ENCODE peak calls at places on chromosomes 7 and 10, in five cellular contexts. Z is OCI-LY7, B is AG04450, W is K562, Y is IMR-90. E is an unnamed sample.

GRCh38 chr10:127017406-127018297 is 112.4 kb downstream of the DOCK1 start:
- DNase-seq in Z (no peak), B (no peak), W (no peak), Y (peak; percentile 26), E (no peak)

GRCh38 chr7:47193003-47193402 is 388.9 kb downstream of the TNS3 start:
- DNase-seq in Z (no peak), B (no peak), W (no peak), Y (no peak), E (peak; percentile 36)

GRCh38 chr7:37493123-37493522 is 44.5 kb upstream of the ELMO1 start:
- DNase-seq in Z (no peak), B (no peak), W (no peak), Y (no peak), E (no peak)

GRCh38 chr7:127189074-127189473 is 63.7 kb downstream of the GRM8 start:
- DNase-seq in Z (no peak), B (no peak), W (no peak), Y (no peak), E (no peak)

GRCh38 chr7:80070391-80070790 is 64.2 kb upstream of the GNAI1 start:
- DNase-seq in Z (no peak), B (no peak), W (no peak), Y (peak; percentile 49), E (no peak)

GRCh38 chr10:96995851-96996250 is 163.8 kb downstream of the LCOR start:
- DNase-seq in Z (no peak), B (no peak), W (no peak), Y (peak; percentile 20), E (no peak)

GRCh38 chr10:99435986-99436633 is 5.7 kb upstream of the GOT1 start:
- DNase-seq in Z (peak; percentile 61), B (peak; percentile 23), W (peak; percentile 18), Y (peak; percentile 59), E (no peak)

GRCh38 chr10:9579110-9579705 is 1438.5 kb upstream of the CELF2 start:
- DNase-seq in Z (no peak), B (peak; percentile 77), W (no peak), Y (peak; percentile 80), E (no peak)

GRCh38 chr10:16626697-16627096 is 105.0 kb upstream of the C1QL3 start:
- DNase-seq in Z (no peak), B (no peak), W (no peak), Y (no peak), E (no peak)

GRCh38 chr7:24767878-24768569 is 10.8 kb upstream of the GSDME start:
- DNase-seq in Z (no peak), B (no peak), W (no peak), Y (no peak), E (no peak)

GRCh38 chr7:2940466-2940865 is 96.4 kb upstream of the GNA12 start:
- DNase-seq in Z (no peak), B (no peak), W (no peak), Y (no peak), E (no peak)
- TF ChIP-seq CTCF in Z (no peak), B (no peak), W (no peak), Y (no peak), E (no peak)

GRCh38 chr7:95396136-95397032 is at the start of gene PON3:
- DNase-seq in Z (no peak), B (no peak), W (peak; percentile 41), Y (no peak), E (peak; percentile 48)

GRCh38 chr7:95394370-95394769 is 1.8 kb downstream of the PON3 start:
- DNase-seq in Z (no peak), B (no peak), W (no peak), Y (no peak), E (no peak)

GRCh38 chr7:95395755-95396135 is 430 bp downstream of the PON3 start:
- DNase-seq in Z (no peak), B (no peak), W (no peak), Y (no peak), E (no peak)

GRCh38 chr7:95389516-95389915 is 6.7 kb downstream of the PON3 start:
- DNase-seq in Z (no peak), B (no peak), W (no peak), Y (no peak), E (no peak)

DNA sequence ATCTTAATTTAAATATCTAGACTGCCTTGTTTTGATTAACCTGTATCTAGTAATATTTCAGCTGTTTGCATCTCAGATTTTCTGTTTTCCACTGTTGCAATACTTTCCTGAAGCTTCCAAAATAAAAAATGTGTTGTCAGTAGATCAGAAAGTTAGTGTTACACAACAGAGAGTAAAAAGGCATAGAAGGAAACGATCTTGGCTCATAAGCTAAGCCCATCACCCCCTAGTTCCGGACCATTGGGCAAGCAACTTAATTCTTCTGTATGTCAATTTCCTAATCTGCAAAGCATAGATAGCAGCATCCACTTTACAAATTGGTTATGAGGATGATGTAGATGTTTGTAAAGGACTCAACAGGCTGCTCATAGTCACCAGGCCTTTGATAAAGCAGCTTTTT is 4.4 kb downstream of the PON3 start:
- DNase-seq in Z (no peak), B (no peak), W (no peak), Y (no peak), E (no peak)
- H3K9me3 ChIP-seq in Z (no peaks in the 10 kb centered on the region), B (peaks cover 7% of the 10 kb centered on the region), W (no peaks in the 10 kb centered on the region), Y (no peaks in the 10 kb centered on the region), E (no peaks in the 10 kb centered on the region)

GRCh38 chr10:109328001-109328400 is 595.3 kb downstream of the XPNPEP1 start:
- DNase-seq in Z (no peak), B (no peak), W (no peak), Y (no peak), E (no peak)
- TF ChIP-seq CTCF in Z (no peak), B (no peak), W (no peak), Y (no peak), E (no peak)

DNA sequence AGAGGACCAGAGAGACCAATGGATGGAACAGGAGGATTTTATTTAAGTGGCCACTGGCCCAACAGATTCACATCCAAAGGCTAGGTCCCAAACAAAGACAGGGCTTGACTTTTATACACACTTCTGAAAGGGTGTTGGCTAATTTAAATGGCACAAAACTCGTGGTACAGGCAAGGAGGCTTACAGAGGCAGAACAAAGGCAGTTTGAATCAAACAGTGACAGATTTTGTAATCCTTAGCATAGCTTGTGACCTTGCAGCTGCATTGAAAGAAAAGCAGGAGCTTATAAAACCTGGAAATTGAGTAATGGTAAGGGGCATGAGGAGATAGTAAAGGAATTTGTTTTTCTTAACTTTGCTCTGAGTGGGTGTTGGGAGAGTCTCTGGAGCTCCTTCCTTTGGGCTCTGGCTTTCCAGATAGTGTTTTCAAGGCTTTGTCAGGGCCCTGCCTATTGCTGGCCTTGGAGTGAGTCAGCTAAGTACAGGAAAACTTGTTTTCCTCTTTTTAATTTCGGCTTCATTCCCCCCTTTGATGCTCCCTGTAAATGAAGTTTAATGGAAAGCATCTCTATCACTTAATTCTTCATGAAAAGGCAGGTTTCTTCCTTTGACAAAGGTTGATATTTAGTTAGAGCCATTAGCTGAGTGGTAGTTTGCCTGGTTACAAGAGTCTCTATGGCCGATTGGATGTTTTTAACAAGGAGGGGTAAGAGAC is 96.9 kb downstream of the TRIM24 start:
- DNase-seq in Z (peak; percentile 11), B (no peak), W (no peak), Y (no peak), E (no peak)
- H3K9me3 ChIP-seq in Z (peaks cover 31% of the 10 kb centered on the region), B (peaks cover 22% of the 10 kb centered on the region), W (peaks cover 26% of the 10 kb centered on the region), Y (peaks cover 26% of the 10 kb centered on the region), E (peaks cover 39% of the 10 kb centered on the region)

GRCh38 chr7:130921391-130922180 is 187.6 kb upstream of the KLF14 start:
- DNase-seq in Z (no peak), B (peak; percentile 80), W (no peak), Y (peak; percentile 85), E (peak; percentile 61)
- TF ChIP-seq CTCF in Z (no peak), B (no peak), W (no peak), Y (no peak), E (peak; percentile 34)

GRCh38 chr10:133614830-133615580 is 11.6 kb downstream of the FRG2B start:
- DNase-seq in Z (no peak), B (no peak), W (no peak), Y (no peak), E (peak; percentile 27)

GRCh38 chr10:133616371-133617130 is 10.0 kb downstream of the FRG2B start:
- DNase-seq in Z (no peak), B (no peak), W (no peak), Y (no peak), E (peak; percentile 23)

GRCh38 chr10:133611079-133611478 is 15.5 kb downstream of the FRG2B start:
- DNase-seq in Z (no peak), B (no peak), W (no peak), Y (no peak), E (no peak)

GRCh38 chr10:133617196-133617595 is 9.4 kb downstream of the FRG2B start:
- DNase-seq in Z (no peak), B (no peak), W (no peak), Y (no peak), E (no peak)

GRCh38 chr10:133613699-133614098 is 12.9 kb downstream of the FRG2B start:
- DNase-seq in Z (no peak), B (no peak), W (no peak), Y (no peak), E (no peak)
- H3K9me3 ChIP-seq in Z (no peaks in the 10 kb centered on the region), B (peaks cover 30% of the 10 kb centered on the region), W (no peaks in the 10 kb centered on the region), Y (peaks cover 6% of the 10 kb centered on the region), E (no peaks in the 10 kb centered on the region)

GRCh38 chr10:11242443-11243386 is 225.0 kb downstream of the CELF2 start:
- DNase-seq in Z (peak; percentile 32), B (peak; percentile 51), W (no peak), Y (peak; percentile 62), E (peak; percentile 59)
- TF ChIP-seq CTCF in Z (no peak), B (no peak), W (no peak), Y (no peak), E (no peak)

GRCh38 chr7:146053492-146053891 is 63.1 kb upstream of the CNTNAP2 start:
- DNase-seq in Z (no peak), B (no peak), W (no peak), Y (no peak), E (no peak)
- H3K9me3 ChIP-seq in Z (no peaks in the 10 kb centered on the region), B (peaks cover 15% of the 10 kb centered on the region), W (no peaks in the 10 kb centered on the region), Y (peaks cover 11% of the 10 kb centered on the region), E (no peaks in the 10 kb centered on the region)